ENCODE peak calls at places on chromosomes 13 and 19, in four cellular contexts. M is WTC11, N is transverse colon, Y is renal cortical epithelial cell. F is an unnamed sample.

GRCh38 chr19:50646074-50646807 is 3.0 kb upstream of the C19orf81 start:
- DNase-seq in Y (peak), N (no peak), M (no peak), F (no peak)

GRCh38 chr13:26497991-26498423 is 59.5 kb upstream of the WASF3 start:
- DNase-seq in M (no peak), Y (no peak), N (no peak), F (no peak)

GRCh38 chr13:113920173-113920572 is 53.7 kb downstream of the C13orf46 start:
- DNase-seq in N (no peak), Y (no peak), M (peak), F (no peak)

GRCh38 chr13:102580552-102581169 is 16.1 kb upstream of the TPP2 start:
- DNase-seq in M (no peak), N (no peak), Y (peak), F (no peak)

GRCh38 chr19:8515317-8515716 is 1.4 kb upstream of the ZNF414 start:
- DNase-seq in M (no peak), Y (no peak), N (no peak), F (no peak)

GRCh38 chr19:16649734-16650133 is 10.2 kb downstream of the SMIM7 start:
- DNase-seq in Y (peak), N (no peak), M (no peak), F (no peak)

GRCh38 chr13:67438465-67438864 is 208.3 kb upstream of the PCDH9 start:
- DNase-seq in M (no peak), N (no peak), Y (no peak), F (no peak)

GRCh38 chr19:45798995-45799517 is 6.4 kb upstream of the DMWD start:
- DNase-seq in M (peak), Y (peak), N (peak), F (peak)

GRCh38 chr19:11064831-11065303 is 24.4 kb upstream of the LDLR start:
- DNase-seq in N (no peak), M (peak), Y (peak), F (peak)

GRCh38 chr13:112603641-112604220 is 15.8 kb upstream of the TUBGCP3 start:
- DNase-seq in N (no peak), Y (no peak), M (no peak), F (no peak)

GRCh38 chr13:65653548-65654078 is 1576.5 kb downstream of the PCDH9 start:
- DNase-seq in M (no peak), N (no peak), Y (no peak), F (peak)

GRCh38 chr19:39310558-39311311 is 9.9 kb downstream of the LRFN1 start:
- DNase-seq in M (peak), Y (no peak), N (no peak), F (peak)

GRCh38 chr19:13014921-13015280 is 19.6 kb downstream of the NFIX start:
- DNase-seq in Y (no peak), M (no peak), N (no peak), F (no peak)

GRCh38 chr19:33376423-33376822 is 2.9 kb downstream of the CEBPG start:
- DNase-seq in N (peak), Y (peak), M (no peak), F (no peak)

GRCh38 chr19:18434411-18435184 is 3.3 kb downstream of the ISYNA1 start:
- DNase-seq in Y (no peak), M (no peak), N (no peak), F (no peak)

GRCh38 chr13:49938274-49938673 is 2.1 kb upstream of the SPRYD7 start:
- DNase-seq in M (no peak), Y (no peak), N (peak), F (no peak)

GRCh38 chr13:78958019-78958418 is 299.1 kb upstream of the OBI1 start:
- DNase-seq in Y (no peak), N (no peak), M (no peak), F (no peak)

GRCh38 chr13:50847501-50847900 is 4.0 kb upstream of the DLEU7 start:
- DNase-seq in Y (no peak), N (no peak), M (no peak), F (no peak)

GRCh38 chr13:48448963-48449614 is 36.2 kb upstream of the LPAR6 start:
- DNase-seq in N (no peak), Y (peak), M (no peak), F (no peak)

GRCh38 chr19:31253816-31254551 is 95.3 kb downstream of the TSHZ3 start:
- DNase-seq in Y (no peak), M (no peak), N (no peak), F (peak)

GRCh38 chr13:35549481-35549880 is 73.0 kb upstream of the MAB21L1 start:
- DNase-seq in Y (peak), M (no peak), N (no peak), F (no peak)

GRCh38 chr19:35066691-35067563 is 25.4 kb downstream of the HPN start:
- DNase-seq in N (peak), Y (peak), M (peak), F (peak)

GRCh38 chr13:89695343-89696257 is 1651.9 kb upstream of the MIR17HG start:
- DNase-seq in N (peak), M (peak), Y (peak), F (peak)

GRCh38 chr13:110130431-110130830 is 176.5 kb downstream of the COL4A1 start:
- DNase-seq in Y (no peak), N (no peak), M (no peak), F (no peak)

GRCh38 chr19:3178377-3178972 is at the start of gene S1PR4:
- DNase-seq in M (no peak), N (peak), Y (no peak), F (no peak)

GRCh38 chr13:50697746-50698526 is 145.6 kb downstream of the DLEU7 start:
- DNase-seq in N (no peak), M (no peak), Y (no peak), F (no peak)

GRCh38 chr19:2381151-2381822 is 21.2 kb downstream of the TMPRSS9 start:
- DNase-seq in N (no peak), Y (peak), M (no peak), F (peak)

GRCh38 chr19:44845612-44846454 is at the start of gene NECTIN2:
- DNase-seq in Y (peak), M (peak), N (peak), F (peak)

GRCh38 chr19:44735011-44735410 is 13.5 kb upstream of the BCL3 start:
- DNase-seq in Y (no peak), M (no peak), N (no peak), F (no peak)

GRCh38 chr19:41918653-41919244 is 9.5 kb downstream of the ERFL start:
- DNase-seq in Y (peak), M (no peak), N (no peak), F (no peak)

GRCh38 chr19:58096884-58097283 is 1.1 kb downstream of the ZSCAN18 start:
- DNase-seq in Y (no peak), M (no peak), N (no peak), F (no peak)

GRCh38 chr19:49554701-49555181 is 25.6 kb downstream of the NOSIP start:
- DNase-seq in M (no peak), Y (no peak), N (peak), F (no peak)

GRCh38 chr13:26965976-26966375 is 205.4 kb upstream of the GPR12 start:
- DNase-seq in M (no peak), Y (no peak), N (no peak), F (no peak)

GRCh38 chr19:44308011-44308410 is 3.2 kb upstream of the ZNF235 start:
- DNase-seq in Y (no peak), N (no peak), M (no peak), F (no peak)

GRCh38 chr13:51222510-51223283 is 499 bp downstream of the FAM124A start:
- DNase-seq in Y (no peak), N (no peak), M (peak), F (peak)